ENCODE peak calls at places on chromosome 12, in ten cellular contexts. V, D, W, B, O, N, Z, J, I and H are unnamed samples.
A peak's percentile ranks its signal among the peaks of the same experiment; 100 is the strongest.

GRCh38 chr12:24997496-24997895 is 48.6 kb upstream of the BCAT1 start:
- DNase-seq in V (no peak), D (no peak), W (no peak), B (no peak), O (no peak), N (no peak), Z (no peak), J (no peak), I (no peak), H (no peak)

GRCh38 chr12:33609910-33610309 is 170.3 kb upstream of the SYT10 start:
- DNase-seq in V (no peak), D (no peak), W (no peak), B (no peak), O (no peak), N (no peak), Z (no peak), J (no peak), I (no peak), H (no peak)

GRCh38 chr12:85642810-85643209 is 193.4 kb downstream of the RASSF9 start:
- DNase-seq in V (no peak), D (no peak), W (no peak), B (no peak), O (no peak), N (no peak), Z (no peak), J (no peak), I (no peak), H (no peak)

GRCh38 chr12:107533218-107533617 is 152.4 kb upstream of the PWP1 start:
- DNase-seq in V (no peak), D (no peak), W (no peak), B (no peak), O (no peak), N (no peak), Z (no peak), J (no peak), I (no peak), H (no peak)

GRCh38 chr12:124906606-124907261 is 7.7 kb downstream of the UBC start:
- DNase-seq in V (peak; percentile 82), D (peak; percentile 94), W (peak; percentile 100), B (peak; percentile 92), O (peak; percentile 96), N (peak; percentile 95), Z (peak; percentile 94), J (peak; percentile 74), I (peak; percentile 80), H (peak; percentile 92)

GRCh38 chr12:115941362-115941761 is 336.1 kb downstream of the MED13L start:
- DNase-seq in V (no peak), D (no peak), W (no peak), B (no peak), O (peak; percentile 64), N (no peak), Z (no peak), J (no peak), I (no peak), H (no peak)

GRCh38 chr12:49874142-49874897 is 29.4 kb downstream of the FAIM2 start:
- DNase-seq in V (no peak), D (no peak), W (no peak), B (no peak), O (no peak), N (no peak), Z (no peak), J (peak; percentile 24), I (no peak), H (no peak)

GRCh38 chr12:112380663-112381420 is 1.4 kb downstream of the HECTD4 start:
- DNase-seq in V (no peak), D (no peak), W (no peak), B (peak; percentile 63), O (no peak), N (no peak), Z (no peak), J (no peak), I (peak; percentile 65), H (peak; percentile 53)

DNA sequence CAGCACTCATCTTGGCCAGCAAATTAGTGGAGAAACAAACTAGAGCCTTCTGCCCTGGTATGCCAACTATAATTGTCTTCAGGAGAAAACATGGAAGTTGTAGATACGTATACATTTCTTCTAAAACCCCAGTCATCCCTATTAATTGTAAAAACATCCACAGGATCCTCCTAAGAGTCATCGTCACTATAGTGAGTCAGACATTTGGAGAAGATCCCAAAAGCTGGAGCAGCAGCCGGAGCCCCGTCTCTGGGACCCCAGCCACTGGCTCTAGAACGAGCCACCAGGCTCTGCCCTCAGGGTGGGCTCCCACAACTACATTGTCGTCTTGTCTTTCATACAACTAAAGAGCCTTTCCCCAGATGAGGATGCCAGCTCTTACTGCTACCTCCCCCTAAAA is 15.5 kb downstream of the PRKAB1 start:
- DNase-seq in V (no peak), D (no peak), W (no peak), B (no peak), O (no peak), N (no peak), Z (no peak), J (no peak), I (no peak), H (no peak)
- H3K27ac ChIP-seq in V (no peak overlapping the region), D (peak overlapping the region; percentile 73), W (peak overlapping the region; percentile 63), B (no peak overlapping the region), O (no peak overlapping the region), N (peak overlapping the region; percentile 75), Z (no peak overlapping the region), J (no peak overlapping the region), I (no peak overlapping the region), H (no peak overlapping the region)

DNA sequence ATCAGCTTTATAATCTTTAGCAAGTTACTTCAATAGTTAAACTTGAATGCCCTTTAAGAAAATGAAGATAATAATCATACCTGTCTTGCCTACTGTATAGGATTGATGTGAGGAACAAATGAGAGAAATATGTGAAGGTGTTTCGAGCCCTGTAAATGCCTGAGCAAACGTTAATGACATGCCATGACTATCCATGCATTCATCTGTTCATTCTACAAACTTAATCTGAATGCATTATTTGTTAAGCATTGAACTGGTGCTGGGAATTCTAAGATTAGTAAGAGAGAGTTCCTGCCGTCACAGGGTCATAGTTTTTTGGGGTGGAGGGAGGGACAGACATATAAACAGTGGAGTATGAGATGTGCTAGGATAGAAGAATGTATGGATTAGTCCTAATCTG is 111.5 kb upstream of the PRICKLE1 start:
- DNase-seq in V (no peak), D (no peak), W (no peak), B (no peak), O (no peak), N (no peak), Z (no peak), J (no peak), I (no peak), H (no peak)
- TF ChIP-seq EP300 in V (no peak), D (no peak), W (no peak), B (no peak), O (no peak), N (no peak), Z (no peak), J (no peak), I (no peak), H (no peak)

GRCh38 chr12:27244680-27245005 is 557 bp downstream of the STK38L start:
- DNase-seq in V (no peak), D (no peak), W (no peak), B (no peak), O (no peak), N (no peak), Z (no peak), J (no peak), I (no peak), H (no peak)

GRCh38 chr12:27243006-27243405 is 1.1 kb upstream of the STK38L start:
- DNase-seq in V (no peak), D (no peak), W (no peak), B (no peak), O (no peak), N (no peak), Z (no peak), J (no peak), I (no peak), H (no peak)

GRCh38 chr12:27245039-27245438 is 953 bp downstream of the STK38L start:
- DNase-seq in V (no peak), D (no peak), W (no peak), B (no peak), O (no peak), N (no peak), Z (no peak), J (no peak), I (no peak), H (no peak)

GRCh38 chr12:27246141-27246540 is 2.1 kb downstream of the STK38L start:
- DNase-seq in V (no peak), D (no peak), W (no peak), B (no peak), O (no peak), N (no peak), Z (no peak), J (no peak), I (no peak), H (no peak)

GRCh38 chr12:27243804-27244679 is at the start of gene STK38L:
- DNase-seq in V (peak; percentile 87), D (peak; percentile 97), W (peak; percentile 88), B (peak; percentile 99), O (peak; percentile 99), N (peak; percentile 99), Z (peak; percentile 98), J (peak; percentile 98), I (peak; percentile 96), H (peak; percentile 98)
- TF ChIP-seq CTCF in V (peak; percentile 42), D (no peak), W (no peak), B (no peak), O (peak; percentile 39), N (no peak), Z (no peak), J (no peak), I (peak; percentile 51), H (no peak)

GRCh38 chr12:46493352-46494209 is 121.0 kb upstream of the SLC38A2 start:
- DNase-seq in V (peak; percentile 55), D (no peak), W (no peak), B (no peak), O (no peak), N (no peak), Z (no peak), J (no peak), I (no peak), H (no peak)

GRCh38 chr12:46490635-46491034 is 118.1 kb upstream of the SLC38A2 start:
- DNase-seq in V (no peak), D (no peak), W (no peak), B (no peak), O (no peak), N (no peak), Z (no peak), J (no peak), I (no peak), H (no peak)

GRCh38 chr12:46494424-46494823 is 121.9 kb upstream of the SLC38A2 start:
- DNase-seq in V (no peak), D (no peak), W (no peak), B (no peak), O (no peak), N (no peak), Z (no peak), J (no peak), I (no peak), H (no peak)

GRCh38 chr12:46491548-46491947 is 119.0 kb upstream of the SLC38A2 start:
- DNase-seq in V (no peak), D (no peak), W (no peak), B (no peak), O (no peak), N (no peak), Z (no peak), J (no peak), I (no peak), H (no peak)

DNA sequence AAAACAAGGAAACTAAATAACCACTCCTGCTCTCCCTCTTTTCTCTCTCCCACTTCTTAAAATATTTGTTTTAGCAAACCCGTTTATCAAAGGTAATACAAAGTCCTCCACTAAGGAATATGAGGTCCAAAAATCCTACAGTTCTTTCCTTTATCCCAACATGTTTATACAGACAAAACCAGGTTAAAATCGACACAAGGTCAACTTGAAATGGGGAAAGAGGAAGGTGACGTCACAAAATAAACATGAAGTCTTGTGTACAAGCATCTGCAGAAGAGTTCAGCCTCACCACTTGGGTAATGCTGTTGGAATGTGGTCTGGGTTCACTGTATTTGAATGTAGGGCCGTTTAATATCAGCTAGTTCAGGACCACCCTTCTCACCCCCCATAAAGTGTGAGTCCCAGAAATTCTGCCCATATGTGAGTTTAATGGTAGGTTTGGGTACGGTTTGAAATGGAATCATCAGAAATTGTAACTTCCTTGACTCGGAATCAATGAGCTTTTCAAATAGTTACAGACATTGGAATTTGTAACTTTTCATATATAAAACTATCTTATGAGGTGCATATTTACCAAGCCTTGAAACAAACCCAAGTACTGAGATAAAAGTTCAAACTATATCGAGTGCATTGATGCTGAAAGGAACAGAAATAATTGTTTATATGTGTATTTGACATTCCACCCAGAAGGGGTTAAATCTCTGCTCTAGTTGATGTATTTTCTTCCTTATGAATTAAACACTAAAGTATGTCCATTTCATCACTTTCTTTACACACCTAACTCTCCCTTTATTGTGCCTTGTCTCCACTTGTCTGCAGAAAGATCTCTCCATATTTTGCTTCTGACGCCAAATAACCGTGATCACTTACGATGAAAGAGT is 120.1 kb upstream of the SLC38A2 start:
- DNase-seq in V (peak; percentile 74), D (no peak), W (no peak), B (no peak), O (no peak), N (no peak), Z (no peak), J (no peak), I (no peak), H (no peak)
- H3K27ac ChIP-seq in V (peak overlapping the region; percentile 92), D (peak overlapping the region; percentile 62), W (peak overlapping the region; percentile 27), B (no peak overlapping the region), O (no peak overlapping the region), N (no peak overlapping the region), Z (peak overlapping the region; percentile 63), J (no peak overlapping the region), I (peak overlapping the region; percentile 75), H (peak overlapping the region; percentile 48)